ENCODE peak calls at places on chromosomes 2 and 18, in six cellular contexts. One of them, this sample, is unnamed.

GRCh38 chr2:241910604-241911520 is 41.3 kb downstream of the RTP5 start:
- DNase-seq in stomach: peak
- DNase-seq in suprapubic skin: peak
- DNase-seq in astrocyte: no peak
- DNase-seq in colonic mucosa: no peak
- DNase-seq in A549: no peak
- DNase-seq in this sample: peak

GRCh38 chr2:170432823-170433222 is 254.9 kb downstream of the MYO3B start:
- DNase-seq in stomach: no peak
- DNase-seq in suprapubic skin: no peak
- DNase-seq in astrocyte: no peak
- DNase-seq in colonic mucosa: no peak
- DNase-seq in A549: no peak
- DNase-seq in this sample: no peak

GRCh38 chr2:143162997-143163396 is 33.8 kb downstream of the ARHGAP15 start:
- DNase-seq in stomach: no peak
- DNase-seq in suprapubic skin: no peak
- DNase-seq in astrocyte: no peak
- DNase-seq in colonic mucosa: no peak
- DNase-seq in A549: no peak
- DNase-seq in this sample: no peak

GRCh38 chr2:59824314-59824713 is 729.1 kb downstream of the BCL11A start:
- DNase-seq in stomach: no peak
- DNase-seq in suprapubic skin: no peak
- DNase-seq in astrocyte: no peak
- DNase-seq in colonic mucosa: no peak
- DNase-seq in A549: no peak
- DNase-seq in this sample: no peak

GRCh38 chr2:70668911-70669310 is 99.1 kb downstream of the ADD2 start:
- DNase-seq in stomach: no peak
- DNase-seq in suprapubic skin: no peak
- DNase-seq in astrocyte: no peak
- DNase-seq in colonic mucosa: no peak
- DNase-seq in A549: no peak
- DNase-seq in this sample: peak

GRCh38 chr2:128374001-128374710 is 55.5 kb upstream of the HS6ST1 start:
- DNase-seq in stomach: peak
- DNase-seq in suprapubic skin: peak
- DNase-seq in astrocyte: peak
- DNase-seq in colonic mucosa: no peak
- DNase-seq in A549: no peak
- DNase-seq in this sample: peak

GRCh38 chr2:121189011-121189410 is 96.0 kb downstream of the TFCP2L1 start:
- DNase-seq in stomach: no peak
- DNase-seq in suprapubic skin: no peak
- DNase-seq in astrocyte: no peak
- DNase-seq in colonic mucosa: no peak
- DNase-seq in A549: no peak
- DNase-seq in this sample: no peak

GRCh38 chr2:47070920-47071824 is 83.9 kb downstream of the STPG4 start:
- DNase-seq in stomach: peak
- DNase-seq in suprapubic skin: peak
- DNase-seq in astrocyte: peak
- DNase-seq in colonic mucosa: peak
- DNase-seq in A549: no peak
- DNase-seq in this sample: peak

GRCh38 chr18:51278045-51278649 is 80.7 kb upstream of the MEX3C start:
- DNase-seq in stomach: peak
- DNase-seq in suprapubic skin: no peak
- DNase-seq in astrocyte: no peak
- DNase-seq in colonic mucosa: peak
- DNase-seq in A549: peak
- DNase-seq in this sample: no peak

GRCh38 chr2:160574472-160575140 is 81.0 kb upstream of the RBMS1 start:
- DNase-seq in stomach: no peak
- DNase-seq in suprapubic skin: no peak
- DNase-seq in astrocyte: peak
- DNase-seq in colonic mucosa: no peak
- DNase-seq in A549: no peak
- DNase-seq in this sample: no peak

DNA sequence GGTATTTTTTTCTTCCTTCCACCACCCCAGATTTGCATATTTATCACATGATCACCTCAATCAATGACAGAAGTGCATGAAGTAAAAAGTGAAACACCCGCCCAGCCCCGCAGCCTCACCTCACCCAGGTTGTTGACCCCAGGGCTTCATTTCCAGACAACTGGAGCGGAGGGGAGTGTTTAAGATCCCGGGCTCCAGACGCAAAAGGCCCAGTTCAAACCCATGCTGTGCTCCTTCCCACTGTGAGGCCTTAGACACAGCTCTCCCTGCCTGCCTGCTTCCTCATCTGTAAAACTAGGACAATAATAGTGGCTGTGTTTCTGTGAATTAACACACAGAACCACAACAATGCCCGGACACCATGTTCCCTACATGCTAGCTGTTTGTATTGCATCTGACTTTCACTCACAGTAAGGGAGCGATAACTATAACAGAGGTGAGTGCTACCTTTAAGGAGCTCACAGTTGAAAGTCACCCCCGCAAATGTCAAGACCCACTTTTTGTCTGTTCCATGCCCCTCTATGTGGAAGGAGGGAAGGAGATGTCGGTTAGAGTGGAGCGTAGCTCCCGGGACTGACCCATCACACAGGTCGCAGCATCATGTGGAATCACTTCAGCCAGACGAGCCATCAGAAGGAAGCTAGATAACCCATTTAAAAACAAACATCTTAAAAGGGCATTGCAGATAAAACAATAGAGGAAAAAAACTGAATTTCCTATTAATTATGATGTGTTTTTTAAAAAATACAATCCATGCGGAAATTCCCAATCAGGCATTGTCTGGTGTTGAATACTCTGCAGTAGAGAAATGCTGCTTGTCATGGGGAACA is 77.5 kb upstream of the DAPL1 start:
- DNase-seq in stomach: no peak
- DNase-seq in suprapubic skin: no peak
- DNase-seq in astrocyte: no peak
- DNase-seq in colonic mucosa: no peak
- DNase-seq in A549: no peak
- DNase-seq in this sample: no peak
- H3K27ac ChIP-seq in stomach: no peak
- H3K27ac ChIP-seq in suprapubic skin: peak
- H3K27ac ChIP-seq in astrocyte: no peak
- H3K27ac ChIP-seq in colonic mucosa: no peak
- H3K27ac ChIP-seq in A549: no peak
- H3K27ac ChIP-seq in this sample: no peak

DNA sequence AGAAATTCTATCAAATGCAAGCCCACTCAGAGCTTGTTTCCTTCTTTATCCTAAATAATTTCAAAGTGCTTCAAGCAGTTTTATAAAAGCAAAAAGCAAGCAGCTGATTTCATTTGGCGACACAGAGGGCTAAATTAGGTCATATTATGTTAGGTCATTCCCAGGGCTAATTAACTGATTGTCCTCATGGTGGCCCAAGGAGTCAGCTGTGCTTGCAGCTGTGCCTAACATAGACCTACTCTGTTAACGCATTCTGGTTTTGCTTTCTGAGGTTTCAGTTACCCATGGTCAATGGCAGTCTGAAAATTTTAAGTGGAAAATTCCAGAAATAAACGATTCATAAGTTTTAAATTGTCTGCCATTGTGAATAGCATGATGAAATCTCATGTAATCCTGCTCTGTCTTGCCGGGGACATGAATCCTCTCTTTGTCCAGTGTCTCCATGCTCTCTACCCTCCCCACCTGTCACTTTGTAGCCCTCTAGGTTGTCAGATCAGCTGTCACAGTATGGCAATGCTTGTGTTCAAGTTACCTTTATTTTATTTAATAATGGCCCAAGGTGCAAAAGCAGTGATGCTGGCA is 168.7 kb downstream of the KCNS3 start:
- DNase-seq in stomach: no peak
- DNase-seq in suprapubic skin: no peak
- DNase-seq in astrocyte: peak
- DNase-seq in colonic mucosa: no peak
- DNase-seq in A549: no peak
- DNase-seq in this sample: no peak
- TF ChIP-seq CTCF in stomach: no peak
- TF ChIP-seq CTCF in suprapubic skin: no peak
- TF ChIP-seq CTCF in astrocyte: no peak
- TF ChIP-seq CTCF in colonic mucosa: no peak
- TF ChIP-seq CTCF in A549: no peak
- TF ChIP-seq CTCF in this sample: no peak

GRCh38 chr2:231810905-231811304 is 24.7 kb downstream of the COPS7B start:
- DNase-seq in stomach: no peak
- DNase-seq in suprapubic skin: no peak
- DNase-seq in astrocyte: peak
- DNase-seq in colonic mucosa: no peak
- DNase-seq in A549: no peak
- DNase-seq in this sample: no peak
- H3K4me3 ChIP-seq in stomach: no peak
- H3K4me3 ChIP-seq in suprapubic skin: no peak
- H3K4me3 ChIP-seq in astrocyte: no peak
- H3K4me3 ChIP-seq in colonic mucosa: no peak
- H3K4me3 ChIP-seq in A549: no peak
- H3K4me3 ChIP-seq in this sample: no peak

DNA sequence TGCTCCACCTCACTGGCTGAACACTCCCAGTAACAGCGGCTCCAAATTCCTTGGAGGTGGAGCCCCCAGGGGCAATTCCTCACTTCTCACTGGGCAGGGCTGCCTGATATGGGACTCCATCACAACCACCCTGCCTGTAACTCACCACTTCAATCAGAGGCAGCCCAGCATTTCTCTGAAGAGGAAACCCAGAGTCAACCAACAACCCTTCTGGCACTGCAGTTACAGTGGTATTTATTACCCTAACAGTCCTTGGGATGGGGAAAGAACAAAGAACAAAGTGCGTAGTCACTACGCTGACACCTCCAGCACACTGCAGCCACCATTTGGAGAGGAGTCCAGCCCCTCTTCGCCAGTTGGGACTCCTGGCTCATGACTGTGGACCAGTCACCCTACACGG is 85.7 kb upstream of the GALNT13 start:
- DNase-seq in stomach: no peak
- DNase-seq in suprapubic skin: no peak
- DNase-seq in astrocyte: no peak
- DNase-seq in colonic mucosa: no peak
- DNase-seq in A549: no peak
- DNase-seq in this sample: no peak
- H3K27ac ChIP-seq in stomach: no peak
- H3K27ac ChIP-seq in suprapubic skin: no peak
- H3K27ac ChIP-seq in astrocyte: no peak
- H3K27ac ChIP-seq in colonic mucosa: no peak
- H3K27ac ChIP-seq in A549: no peak
- H3K27ac ChIP-seq in this sample: no peak

GRCh38 chr18:38790303-38790702 is 1224.7 kb upstream of the CELF4 start:
- DNase-seq in stomach: no peak
- DNase-seq in suprapubic skin: no peak
- DNase-seq in astrocyte: no peak
- DNase-seq in colonic mucosa: no peak
- DNase-seq in A549: no peak
- DNase-seq in this sample: no peak
- TF ChIP-seq CTCF in stomach: no peak
- TF ChIP-seq CTCF in suprapubic skin: no peak
- TF ChIP-seq CTCF in astrocyte: no peak
- TF ChIP-seq CTCF in colonic mucosa: no peak
- TF ChIP-seq CTCF in A549: no peak
- TF ChIP-seq CTCF in this sample: no peak

DNA sequence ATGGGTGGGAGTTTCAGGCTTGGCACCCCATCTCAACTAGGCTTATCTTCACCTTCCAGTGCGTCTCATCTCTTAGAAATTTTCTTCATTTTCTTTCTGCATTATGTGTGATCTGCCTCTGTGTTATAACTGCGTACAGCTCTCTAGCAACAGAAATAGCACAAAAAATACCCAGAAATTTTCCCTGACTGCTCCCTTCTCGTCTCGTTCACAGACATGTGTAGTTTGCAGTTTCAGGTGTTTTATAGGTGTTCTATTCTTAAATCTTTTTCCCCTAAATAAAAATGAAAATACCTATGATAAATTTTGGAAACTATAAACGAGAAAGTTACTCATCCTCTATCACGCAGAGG is 48.2 kb downstream of the TET3 start:
- DNase-seq in stomach: no peak
- DNase-seq in suprapubic skin: no peak
- DNase-seq in astrocyte: no peak
- DNase-seq in colonic mucosa: no peak
- DNase-seq in A549: no peak
- DNase-seq in this sample: no peak
- H3K4me3 ChIP-seq in stomach: no peak
- H3K4me3 ChIP-seq in suprapubic skin: peak
- H3K4me3 ChIP-seq in astrocyte: no peak
- H3K4me3 ChIP-seq in colonic mucosa: no peak
- H3K4me3 ChIP-seq in A549: no peak
- H3K4me3 ChIP-seq in this sample: no peak

GRCh38 chr2:23449413-23449812 is 64.4 kb downstream of the KLHL29 start:
- DNase-seq in stomach: no peak
- DNase-seq in suprapubic skin: no peak
- DNase-seq in astrocyte: no peak
- DNase-seq in colonic mucosa: no peak
- DNase-seq in A549: no peak
- DNase-seq in this sample: peak

GRCh38 chr2:23446916-23447315 is 61.9 kb downstream of the KLHL29 start:
- DNase-seq in stomach: no peak
- DNase-seq in suprapubic skin: no peak
- DNase-seq in astrocyte: no peak
- DNase-seq in colonic mucosa: no peak
- DNase-seq in A549: no peak
- DNase-seq in this sample: no peak

GRCh38 chr2:23441414-23441813 is 56.4 kb downstream of the KLHL29 start:
- DNase-seq in stomach: no peak
- DNase-seq in suprapubic skin: no peak
- DNase-seq in astrocyte: no peak
- DNase-seq in colonic mucosa: no peak
- DNase-seq in A549: no peak
- DNase-seq in this sample: peak

GRCh38 chr2:23447405-23447804 is 62.4 kb downstream of the KLHL29 start:
- DNase-seq in stomach: no peak
- DNase-seq in suprapubic skin: no peak
- DNase-seq in astrocyte: no peak
- DNase-seq in colonic mucosa: no peak
- DNase-seq in A549: no peak
- DNase-seq in this sample: no peak

DNA sequence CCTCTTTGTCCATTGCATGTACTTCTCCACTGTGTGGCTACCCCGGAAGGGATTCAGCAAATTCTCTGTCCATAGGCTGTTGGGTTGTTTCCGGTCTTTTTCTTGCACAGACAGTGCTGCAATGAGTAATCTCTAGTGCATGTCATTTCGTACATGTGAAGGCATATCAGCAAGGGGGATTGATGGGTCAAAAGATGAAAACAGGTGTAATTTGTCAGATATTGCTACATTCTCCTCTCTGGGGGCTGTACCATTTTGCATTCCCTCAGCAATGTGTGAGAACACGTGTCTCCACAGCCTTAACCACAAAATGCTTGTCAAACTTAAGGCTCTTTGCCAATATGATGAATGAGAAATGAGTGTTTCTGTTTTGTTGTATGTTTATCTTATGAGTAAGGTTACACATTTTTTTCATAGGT is 60.5 kb downstream of the KLHL29 start:
- DNase-seq in stomach: no peak
- DNase-seq in suprapubic skin: no peak
- DNase-seq in astrocyte: peak
- DNase-seq in colonic mucosa: no peak
- DNase-seq in A549: no peak
- DNase-seq in this sample: peak
- H3K27ac ChIP-seq in stomach: no peak
- H3K27ac ChIP-seq in suprapubic skin: no peak
- H3K27ac ChIP-seq in astrocyte: no peak
- H3K27ac ChIP-seq in colonic mucosa: no peak
- H3K27ac ChIP-seq in A549: no peak
- H3K27ac ChIP-seq in this sample: no peak

This sample was measured in coronary artery.